ENCODE peak calls at places on chromosome 17, in five cellular contexts. O is heart left ventricle, H is GM12865, Q is kidney epithelial cell, D is HFFc6. Y is an unnamed sample.

GRCh38 chr17:38456031-38456815 is 28.0 kb downstream of the ARHGAP23 start:
- DNase-seq in O (no peak), H (no peak), Q (no peak), D (no peak), Y (no peak)

GRCh38 chr17:633133-633532 is 81.5 kb downstream of the VPS53 start:
- DNase-seq in Q (no peak), D (no peak), O (no peak), H (no peak), Y (no peak)

GRCh38 chr17:81869221-81870154 is 1.6 kb downstream of the ARHGDIA start:
- DNase-seq in H (peak; percentile 65), Q (no peak), O (no peak), D (no peak), Y (peak; percentile 59)

GRCh38 chr17:43393944-43394482 is 4.8 kb upstream of the ARL4D start:
- DNase-seq in O (peak; percentile 89), D (peak; percentile 81), H (peak; percentile 89), Q (no peak), Y (peak; percentile 97)

GRCh38 chr17:50560931-50561750 is 626 bp downstream of the CACNA1G start:
- DNase-seq in H (no peak), Q (no peak), D (no peak), O (no peak), Y (peak; percentile 24)

GRCh38 chr17:61398721-61399130 is 917 bp upstream of the TBX2 start:
- DNase-seq in H (no peak), D (no peak), O (no peak), Q (no peak), Y (no peak)

GRCh38 chr17:5236871-5237540 is 2.3 kb upstream of the SCIMP start:
- DNase-seq in Q (no peak), D (no peak), H (no peak), O (no peak), Y (no peak)

GRCh38 chr17:21362331-21362931 is 13.7 kb upstream of the KCNJ12 start:
- DNase-seq in D (no peak), O (no peak), Q (no peak), H (no peak), Y (no peak)

GRCh38 chr17:6514371-6514770 is 42.0 kb downstream of the PITPNM3 start:
- DNase-seq in H (no peak), Q (no peak), O (no peak), D (no peak), Y (no peak)

GRCh38 chr17:75346906-75347305 is 57.7 kb upstream of the SLC25A19 start:
- DNase-seq in D (no peak), O (no peak), H (peak; percentile 60), Q (no peak), Y (peak; percentile 70)

GRCh38 chr17:50356418-50356817 is 10.5 kb downstream of the XYLT2 start:
- DNase-seq in Q (no peak), H (no peak), D (no peak), O (no peak), Y (no peak)

GRCh38 chr17:72192409-72193192 is 71.8 kb downstream of the SOX9 start:
- DNase-seq in O (peak; percentile 45), H (no peak), D (peak; percentile 76), Q (peak; percentile 23), Y (no peak)

GRCh38 chr17:40552806-40553693 is 12.2 kb downstream of the CCR7 start:
- DNase-seq in O (peak; percentile 8), D (no peak), H (no peak), Q (no peak), Y (peak; percentile 66)

GRCh38 chr17:80294653-80295052 is 34.0 kb downstream of the RNF213 start:
- DNase-seq in H (no peak), O (no peak), D (no peak), Q (no peak), Y (no peak)

GRCh38 chr17:79350516-79350915 is 260.3 kb downstream of the RBFOX3 start:
- DNase-seq in H (no peak), Q (no peak), D (no peak), O (no peak), Y (no peak)

GRCh38 chr17:44556114-44556853 is 1.0 kb upstream of the FZD2 start:
- DNase-seq in H (peak; percentile 59), D (no peak), Q (no peak), O (peak; percentile 32), Y (peak; percentile 35)

GRCh38 chr17:18002171-18002570 is 29.5 kb downstream of the DRC3 start:
- DNase-seq in H (no peak), O (no peak), Q (no peak), D (no peak), Y (no peak)

GRCh38 chr17:18006495-18007239 is 32.3 kb downstream of the ATPAF2 start:
- DNase-seq in O (no peak), Q (no peak), H (no peak), D (no peak), Y (no peak)

GRCh38 chr17:18005496-18005895 is 32.8 kb downstream of the DRC3 start:
- DNase-seq in Q (no peak), O (no peak), D (no peak), H (no peak), Y (no peak)

GRCh38 chr17:18004345-18004744 is 31.7 kb downstream of the DRC3 start:
- DNase-seq in O (no peak), H (no peak), Q (no peak), D (no peak), Y (no peak)

DNA sequence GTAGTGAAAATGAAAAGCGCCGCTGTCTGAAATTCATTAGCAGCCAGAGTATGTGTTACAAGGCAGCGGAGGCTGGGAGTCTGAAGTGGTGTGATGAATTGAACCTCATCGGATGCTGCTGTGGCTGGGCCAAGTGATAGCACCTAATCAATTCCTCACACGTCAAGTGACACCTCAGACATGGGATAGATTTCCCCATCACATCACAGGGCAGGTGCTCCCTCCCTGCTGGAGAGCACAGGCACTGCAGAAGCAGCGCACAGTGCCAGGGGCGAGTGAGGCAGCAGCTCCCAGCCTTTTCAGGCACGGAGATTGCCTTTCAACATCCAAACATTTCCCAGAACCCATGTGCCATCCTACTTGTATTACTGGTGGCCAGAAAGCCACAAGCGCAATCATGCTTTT is 32.2 kb downstream of the DRC3 start:
- DNase-seq in H (no peak), D (no peak), Q (no peak), O (no peak), Y (no peak)
- TF ChIP-seq CTCF in H (no peak), D (peak; percentile 52), Q (peak; percentile 60), O (peak; percentile 28), Y (peak; percentile 18)

GRCh38 chr17:29107933-29108805 is 65.2 kb downstream of the PIPOX start:
- DNase-seq in D (no peak), O (peak; percentile 68), H (no peak), Q (no peak), Y (no peak)
- TF ChIP-seq CTCF in D (no peak), O (no peak), H (no peak), Q (no peak), Y (no peak)

GRCh38 chr17:63621684-63622570 is at the start of gene MAP3K3:
- DNase-seq in O (peak; percentile 99), D (peak; percentile 100), Q (peak; percentile 99), H (peak; percentile 100), Y (peak; percentile 99)
- TF ChIP-seq CTCF in O (peak; percentile 46), D (peak; percentile 49), Q (peak; percentile 10), H (no peak), Y (peak; percentile 30)

GRCh38 chr17:10025224-10025623 is 120.2 kb upstream of the RCVRN start:
- DNase-seq in Q (no peak), D (no peak), O (no peak), H (no peak), Y (no peak)

GRCh38 chr17:10025976-10026785 is 121.1 kb upstream of the RCVRN start:
- DNase-seq in H (no peak), O (no peak), D (no peak), Q (no peak), Y (no peak)

GRCh38 chr17:10021239-10021638 is 116.2 kb upstream of the RCVRN start:
- DNase-seq in H (no peak), O (no peak), D (no peak), Q (no peak), Y (no peak)

GRCh38 chr17:10019941-10020403 is 114.9 kb upstream of the RCVRN start:
- DNase-seq in O (no peak), H (no peak), Q (no peak), D (no peak), Y (no peak)

GRCh38 chr17:10022416-10022815 is 117.3 kb upstream of the RCVRN start:
- DNase-seq in O (peak; percentile 33), H (no peak), D (no peak), Q (no peak), Y (no peak)
- TF ChIP-seq CTCF in O (no peak), H (no peak), D (no peak), Q (no peak), Y (no peak)

GRCh38 chr17:77952368-77952767 is 6.1 kb upstream of the TNRC6C start:
- DNase-seq in H (no peak), O (no peak), D (no peak), Q (no peak), Y (no peak)

GRCh38 chr17:77946900-77947643 is 11.4 kb upstream of the TNRC6C start:
- DNase-seq in O (no peak), H (no peak), Q (no peak), D (no peak), Y (no peak)

GRCh38 chr17:77948690-77949114 is 9.8 kb upstream of the TNRC6C start:
- DNase-seq in D (peak; percentile 49), Q (no peak), O (peak; percentile 16), H (no peak), Y (no peak)

GRCh38 chr17:77951123-77951522 is 7.4 kb upstream of the TNRC6C start:
- DNase-seq in Q (no peak), O (no peak), D (no peak), H (no peak), Y (no peak)
- TF ChIP-seq CTCF in Q (no peak), O (no peak), D (no peak), H (no peak), Y (no peak)

DNA sequence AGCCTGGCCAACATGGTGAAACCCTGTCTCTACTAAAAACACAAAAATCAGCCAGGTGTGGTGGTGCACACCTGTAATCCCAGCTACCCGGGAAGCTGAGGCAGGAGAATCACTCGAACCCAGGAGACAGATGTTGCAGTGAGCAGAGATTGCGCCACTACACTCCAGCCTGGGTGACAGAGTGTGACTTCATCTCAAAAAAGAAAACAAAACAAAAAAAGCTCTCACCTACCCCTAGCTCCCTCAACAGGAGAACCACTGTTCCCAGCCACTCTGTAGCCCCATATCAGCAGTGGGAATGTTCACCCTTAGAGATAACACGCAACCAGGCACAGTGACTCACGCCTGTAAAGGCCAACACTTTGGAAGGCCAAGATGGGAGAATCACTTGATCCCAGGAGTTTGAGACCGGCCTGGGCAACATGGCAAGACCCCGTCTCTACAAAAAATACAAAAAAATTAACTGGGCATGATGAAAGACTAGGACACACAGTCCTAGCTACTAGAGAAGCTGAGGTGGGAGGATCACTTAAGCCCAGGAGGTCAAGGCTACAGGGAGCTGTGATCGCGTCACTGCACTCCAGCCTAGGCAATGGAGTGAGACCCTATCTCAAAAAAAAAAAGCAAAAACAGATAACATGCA is 5.4 kb downstream of the TMC8 start:
- DNase-seq in H (no peak), O (no peak), D (no peak), Q (no peak), Y (no peak)
- TF ChIP-seq CTCF in H (no peak), O (no peak), D (no peak), Q (no peak), Y (no peak)

DNA sequence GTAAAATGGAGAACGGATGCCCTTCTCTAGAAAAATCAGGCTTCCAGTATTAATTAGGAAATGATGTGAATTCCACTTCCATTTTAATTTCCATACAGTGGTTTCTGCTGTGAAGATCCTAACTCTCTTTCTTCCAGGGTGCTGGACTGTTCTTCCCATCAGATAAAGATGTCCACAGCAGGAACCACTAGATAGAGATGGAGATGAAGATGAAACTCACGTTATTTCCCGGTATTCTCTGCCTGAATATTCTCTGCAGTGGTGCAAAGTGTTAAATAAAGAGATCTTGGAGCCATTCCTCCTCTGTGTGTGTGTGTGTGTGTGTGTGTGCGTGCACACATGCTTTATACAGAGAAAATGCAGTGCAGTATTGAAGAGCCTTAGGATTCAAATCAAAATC is 727.5 kb downstream of the KCNJ2 start:
- DNase-seq in H (no peak), Q (no peak), O (no peak), D (peak; percentile 2), Y (no peak)
- TF ChIP-seq CTCF in H (no peak), Q (no peak), O (no peak), D (no peak), Y (no peak)

Y was measured in activated CD8-positive, alpha-beta T cell treated with anti-CD3 and anti-CD28 coated beads for 36 hours.